ENCODE peak calls at places on chromosomes 13 and 19, in five cellular contexts. U is tibial nerve, D is ovary, B is HepG2, P is SK-N-SH. V is an unnamed sample.

GRCh38 chr19:10884273-10884672 is 12.9 kb downstream of the CARM1 start:
- DNase-seq in U (no peak), D (no peak), B (no peak), P (no peak), V (no peak)

GRCh38 chr19:18173572-18174294 is at the start of gene IFI30:
- DNase-seq in U (peak; percentile 66), D (peak; percentile 80), B (peak; percentile 68), P (peak; percentile 88), V (peak; percentile 96)

GRCh38 chr19:2309734-2310362 is 1.9 kb upstream of the LINGO3 start:
- DNase-seq in U (no peak), D (no peak), B (no peak), P (peak; percentile 79), V (no peak)

GRCh38 chr13:25929816-25930215 is 122.0 kb downstream of the SHISA2 start:
- DNase-seq in U (no peak), D (no peak), B (no peak), P (no peak), V (no peak)

GRCh38 chr13:31121327-31122140 is 40.2 kb downstream of the HSPH1 start:
- DNase-seq in U (peak; percentile 33), D (no peak), B (no peak), P (no peak), V (no peak)

GRCh38 chr13:70523622-70524021 is 415.4 kb upstream of the KLHL1 start:
- DNase-seq in U (peak; percentile 10), D (no peak), B (no peak), P (peak; percentile 49), V (no peak)

GRCh38 chr19:37817180-37817911 is 38.0 kb upstream of the ZNF573 start:
- DNase-seq in U (peak; percentile 43), D (peak; percentile 82), B (no peak), P (peak; percentile 86), V (peak; percentile 33)

GRCh38 chr13:74771964-74772363 is 637.8 kb upstream of the KLF12 start:
- DNase-seq in U (no peak), D (no peak), B (no peak), P (no peak), V (no peak)

GRCh38 chr13:20412761-20413355 is 112.8 kb downstream of the CRYL1 start:
- DNase-seq in U (no peak), D (no peak), B (no peak), P (no peak), V (no peak)

GRCh38 chr13:51523082-51523518 is 61.2 kb upstream of the WDFY2 start:
- DNase-seq in U (no peak), D (no peak), B (peak; percentile 53), P (peak; percentile 45), V (no peak)

GRCh38 chr19:13825489-13826475 is 30.5 kb downstream of the ZSWIM4 start:
- DNase-seq in U (no peak), D (no peak), B (no peak), P (peak; percentile 80), V (no peak)

GRCh38 chr19:12939908-12940533 is 1.6 kb downstream of the CALR start:
- DNase-seq in U (no peak), D (no peak), B (no peak), P (no peak), V (no peak)

GRCh38 chr13:111922086-111922485 is 144.9 kb upstream of the SOX1 start:
- DNase-seq in U (no peak), D (no peak), B (no peak), P (no peak), V (no peak)

GRCh38 chr13:111153977-111154332 is 38.8 kb downstream of the ARHGEF7 start:
- DNase-seq in U (peak; percentile 15), D (no peak), B (peak; percentile 38), P (no peak), V (no peak)

GRCh38 chr19:50869479-50869878 is 3.8 kb upstream of the KLK2 start:
- DNase-seq in U (no peak), D (no peak), B (no peak), P (no peak), V (no peak)

GRCh38 chr13:97231118-97231831 is 9.1 kb downstream of the MBNL2 start:
- DNase-seq in U (no peak), D (no peak), B (no peak), P (no peak), V (no peak)

GRCh38 chr19:10641248-10641647 is 12.9 kb upstream of the ILF3 start:
- DNase-seq in U (no peak), D (no peak), B (no peak), P (no peak), V (no peak)

GRCh38 chr19:30666301-30666803 is 294.2 kb downstream of the ZNF536 start:
- DNase-seq in U (peak; percentile 65), D (peak; percentile 54), B (peak; percentile 19), P (peak; percentile 78), V (peak; percentile 47)

GRCh38 chr13:111945086-111945485 is 121.9 kb upstream of the SOX1 start:
- DNase-seq in U (no peak), D (no peak), B (no peak), P (no peak), V (peak; percentile 16)

GRCh38 chr13:110334256-110334655 is 27.2 kb downstream of the COL4A2 start:
- DNase-seq in U (no peak), D (no peak), B (no peak), P (no peak), V (no peak)

GRCh38 chr13:59533561-59534337 is 630.0 kb downstream of the DIAPH3 start:
- DNase-seq in U (no peak), D (no peak), B (peak; percentile 12), P (no peak), V (no peak)

GRCh38 chr19:32692727-32693061 is 1.1 kb downstream of the NUDT19 start:
- DNase-seq in U (no peak), D (no peak), B (no peak), P (no peak), V (no peak)

GRCh38 chr19:57280913-57281425 is 684 bp downstream of the ZNF460 start:
- DNase-seq in U (no peak), D (no peak), B (no peak), P (peak; percentile 14), V (no peak)

GRCh38 chr19:46533085-46534081 is 37.7 kb upstream of the PNMA8B start:
- DNase-seq in U (no peak), D (no peak), B (no peak), P (peak; percentile 77), V (no peak)

GRCh38 chr13:29523199-29523931 is 72.1 kb downstream of the SLC7A1 start:
- DNase-seq in U (peak; percentile 63), D (no peak), B (no peak), P (no peak), V (no peak)

DNA sequence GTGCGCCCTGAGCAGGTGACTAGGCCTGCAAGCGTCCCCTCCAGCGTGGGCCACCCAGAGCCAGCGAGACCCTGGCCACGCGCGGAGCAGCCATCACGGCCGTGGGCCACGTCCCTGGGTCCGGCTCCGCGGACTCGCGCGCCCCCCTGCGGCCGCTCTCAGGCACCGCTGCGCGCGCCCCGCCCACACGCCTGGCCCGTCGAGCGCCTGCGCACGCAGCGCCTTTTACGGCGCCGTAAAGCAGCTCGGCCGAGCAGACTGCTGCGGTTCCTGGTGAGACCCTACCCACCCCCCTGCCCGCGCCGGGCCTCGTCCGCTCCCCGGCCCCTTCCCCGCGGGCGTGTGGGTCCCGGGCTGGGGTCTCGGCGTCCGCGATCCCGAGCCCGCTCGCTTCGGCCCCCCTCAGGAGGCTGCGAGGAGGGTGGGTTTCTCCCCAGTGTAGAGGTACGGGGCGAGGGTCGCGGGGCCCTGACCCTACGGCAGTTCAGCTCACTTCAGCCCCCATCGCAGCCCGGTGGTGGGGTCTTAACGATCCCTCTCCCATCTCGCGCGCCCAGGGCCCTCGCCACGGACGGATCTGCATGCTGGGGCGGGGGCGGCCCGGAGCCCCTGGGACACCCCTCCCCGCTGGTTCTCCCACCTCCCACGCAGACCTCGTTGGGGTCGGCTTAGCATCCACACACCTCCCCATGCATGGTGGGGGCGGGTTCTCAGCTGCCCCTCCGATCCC is at the start of gene TRAPPC5:
- DNase-seq in U (peak; percentile 68), D (peak; percentile 85), B (peak; percentile 52), P (peak; percentile 98), V (peak; percentile 89)
- TF ChIP-seq EP300 in U (peak; percentile 74), D (no peak), B (no peak), P (no peak), V (no peak)

GRCh38 chr19:40091205-40092129 is 724 bp upstream of the ZNF780A start:
- DNase-seq in U (no peak), D (no peak), B (no peak), P (no peak), V (no peak)

GRCh38 chr19:40089462-40089861 is 1.3 kb downstream of the ZNF780A start:
- DNase-seq in U (no peak), D (no peak), B (no peak), P (no peak), V (no peak)

GRCh38 chr19:40084948-40085347 is 5.8 kb downstream of the ZNF780A start:
- DNase-seq in U (no peak), D (no peak), B (peak; percentile 90), P (no peak), V (no peak)

GRCh38 chr19:40088299-40089047 is 2.3 kb downstream of the ZNF780A start:
- DNase-seq in U (no peak), D (no peak), B (no peak), P (no peak), V (no peak)

GRCh38 chr19:40090256-40091204 is at the start of gene ZNF780A:
- DNase-seq in U (peak; percentile 58), D (peak; percentile 62), B (peak; percentile 82), P (peak; percentile 83), V (peak; percentile 76)
- TF ChIP-seq EP300 in U (peak; percentile 74), D (no peak), B (peak; percentile 54), P (no peak), V (no peak)

DNA sequence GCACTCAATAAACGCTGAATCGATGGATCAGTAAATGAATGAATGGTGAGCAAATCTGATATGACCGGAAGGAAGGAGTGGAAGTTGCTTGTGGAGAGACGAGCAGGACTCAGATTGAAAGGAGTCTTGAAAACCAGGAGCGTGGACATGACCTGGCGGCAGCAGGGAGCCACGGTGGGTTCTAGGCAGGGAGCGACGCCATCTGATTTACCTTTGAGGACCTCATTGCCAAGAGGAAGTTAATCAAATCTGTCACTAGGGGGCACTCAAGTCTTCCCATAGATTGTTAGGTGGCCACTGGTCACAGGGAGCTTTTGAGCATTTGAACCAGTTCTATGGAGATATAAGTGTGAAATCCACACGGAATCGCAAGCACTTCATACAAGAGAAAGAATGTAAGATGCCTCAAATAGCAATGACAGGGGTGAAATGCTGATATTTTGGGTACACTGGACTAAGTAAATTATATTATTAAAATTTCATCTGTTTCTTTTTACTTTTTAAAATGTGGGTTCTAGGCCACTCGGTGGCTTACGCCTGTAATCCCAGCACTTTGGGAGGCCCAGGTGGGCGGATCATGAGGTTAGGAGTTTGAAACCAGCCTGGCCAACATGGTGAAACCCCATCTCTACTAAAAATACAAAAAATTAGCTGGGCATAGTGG is 9.2 kb upstream of the FBN3 start:
- DNase-seq in U (peak; percentile 73), D (no peak), B (peak; percentile 87), P (peak; percentile 78), V (peak; percentile 55)
- TF ChIP-seq EP300 in U (peak; percentile 11), D (no peak), B (no peak), P (no peak), V (no peak)

GRCh38 chr19:39434123-39435076 is 1.3 kb downstream of the RPS16 start:
- DNase-seq in U (no peak), D (no peak), B (no peak), P (no peak), V (no peak)

GRCh38 chr19:39433480-39434079 is 2.2 kb downstream of the RPS16 start:
- DNase-seq in U (no peak), D (no peak), B (no peak), P (no peak), V (no peak)

GRCh38 chr19:39438270-39438934 is 2.7 kb upstream of the RPS16 start:
- DNase-seq in U (no peak), D (no peak), B (peak; percentile 50), P (no peak), V (no peak)

GRCh38 chr19:39436350-39436716 is 584 bp upstream of the RPS16 start:
- DNase-seq in U (no peak), D (no peak), B (no peak), P (no peak), V (no peak)

GRCh38 chr19:39435499-39436349 is at the start of gene RPS16:
- DNase-seq in U (peak; percentile 96), D (peak; percentile 99), B (peak; percentile 94), P (peak; percentile 95), V (peak; percentile 99)
- TF ChIP-seq EP300 in U (peak; percentile 99), D (no peak), B (peak; percentile 31), P (no peak), V (no peak)